ENCODE peak calls at places on chromosomes 12 and 14, in eight cellular contexts. One of them, this sample, is unnamed.

GRCh38 chr12:86931714-86932113 is 675.5 kb upstream of the MGAT4C start:
- DNase-seq in left ventricle myocardium inferior: no peak
- DNase-seq in Karpas-422: no peak
- DNase-seq in heart left ventricle: no peak
- DNase-seq in neural progenitor cell: no peak
- DNase-seq in GM12878: no peak
- DNase-seq in HCT116: no peak
- DNase-seq in aorta: no peak
- DNase-seq in this sample: no peak

GRCh38 chr12:51519755-51520154 is 71.3 kb upstream of the SCN8A start:
- DNase-seq in heart left ventricle: no peak
- DNase-seq in left ventricle myocardium inferior: no peak
- DNase-seq in HCT116: no peak
- DNase-seq in aorta: no peak
- DNase-seq in Karpas-422: no peak
- DNase-seq in neural progenitor cell: no peak
- DNase-seq in GM12878: no peak
- DNase-seq in this sample: no peak

GRCh38 chr12:76450690-76451089 is 102.5 kb upstream of the BBS10 start:
- DNase-seq in neural progenitor cell: no peak
- DNase-seq in aorta: no peak
- DNase-seq in Karpas-422: no peak
- DNase-seq in GM12878: no peak
- DNase-seq in HCT116: peak; percentile 74
- DNase-seq in heart left ventricle: no peak
- DNase-seq in left ventricle myocardium inferior: no peak
- DNase-seq in this sample: no peak

GRCh38 chr14:102479777-102480176 is 29.8 kb downstream of the ANKRD9 start:
- DNase-seq in neural progenitor cell: no peak
- DNase-seq in aorta: peak; percentile 53
- DNase-seq in GM12878: no peak
- DNase-seq in heart left ventricle: peak; percentile 83
- DNase-seq in left ventricle myocardium inferior: peak; percentile 58
- DNase-seq in HCT116: no peak
- DNase-seq in Karpas-422: no peak
- DNase-seq in this sample: peak; percentile 65

GRCh38 chr12:95884998-95885397 is 26.2 kb downstream of the SNRPF start:
- DNase-seq in heart left ventricle: no peak
- DNase-seq in aorta: no peak
- DNase-seq in HCT116: no peak
- DNase-seq in GM12878: no peak
- DNase-seq in neural progenitor cell: no peak
- DNase-seq in left ventricle myocardium inferior: no peak
- DNase-seq in Karpas-422: no peak
- DNase-seq in this sample: no peak

GRCh38 chr14:101774814-101775213 is 13.3 kb downstream of the PPP2R5C start:
- DNase-seq in aorta: no peak
- DNase-seq in Karpas-422: peak; percentile 63
- DNase-seq in left ventricle myocardium inferior: no peak
- DNase-seq in GM12878: no peak
- DNase-seq in heart left ventricle: no peak
- DNase-seq in HCT116: no peak
- DNase-seq in neural progenitor cell: no peak
- DNase-seq in this sample: no peak

GRCh38 chr12:74770552-74770951 is 232.9 kb downstream of the ATXN7L3B start:
- DNase-seq in left ventricle myocardium inferior: no peak
- DNase-seq in GM12878: no peak
- DNase-seq in neural progenitor cell: no peak
- DNase-seq in heart left ventricle: no peak
- DNase-seq in HCT116: no peak
- DNase-seq in aorta: no peak
- DNase-seq in Karpas-422: no peak
- DNase-seq in this sample: no peak

GRCh38 chr12:90974286-90974685 is 19.3 kb upstream of the CCER1 start:
- DNase-seq in Karpas-422: no peak
- DNase-seq in left ventricle myocardium inferior: no peak
- DNase-seq in neural progenitor cell: no peak
- DNase-seq in aorta: no peak
- DNase-seq in HCT116: no peak
- DNase-seq in GM12878: no peak
- DNase-seq in heart left ventricle: no peak
- DNase-seq in this sample: no peak

GRCh38 chr12:108638141-108638823 is 4.6 kb upstream of the SELPLG start:
- DNase-seq in GM12878: no peak
- DNase-seq in left ventricle myocardium inferior: no peak
- DNase-seq in HCT116: no peak
- DNase-seq in aorta: peak; percentile 82
- DNase-seq in Karpas-422: no peak
- DNase-seq in heart left ventricle: no peak
- DNase-seq in neural progenitor cell: peak; percentile 91
- DNase-seq in this sample: peak; percentile 51

GRCh38 chr12:92537235-92537960 is 165.4 kb upstream of the PLEKHG7 start:
- DNase-seq in neural progenitor cell: no peak
- DNase-seq in HCT116: no peak
- DNase-seq in GM12878: no peak
- DNase-seq in left ventricle myocardium inferior: no peak
- DNase-seq in heart left ventricle: no peak
- DNase-seq in aorta: no peak
- DNase-seq in Karpas-422: no peak
- DNase-seq in this sample: no peak
- H3K27ac ChIP-seq in neural progenitor cell: no peak overlapping the region
- H3K27ac ChIP-seq in HCT116: no peak overlapping the region
- H3K27ac ChIP-seq in GM12878: peak overlapping the region; percentile 99
- H3K27ac ChIP-seq in left ventricle myocardium inferior: no peak overlapping the region
- H3K27ac ChIP-seq in heart left ventricle: no peak overlapping the region
- H3K27ac ChIP-seq in aorta: no peak overlapping the region
- H3K27ac ChIP-seq in Karpas-422: no peak overlapping the region
- H3K27ac ChIP-seq in this sample: no peak overlapping the region

GRCh38 chr12:6500466-6500865 is 6.6 kb downstream of the NCAPD2 start:
- DNase-seq in left ventricle myocardium inferior: no peak
- DNase-seq in neural progenitor cell: no peak
- DNase-seq in aorta: no peak
- DNase-seq in GM12878: no peak
- DNase-seq in Karpas-422: no peak
- DNase-seq in heart left ventricle: no peak
- DNase-seq in HCT116: no peak
- DNase-seq in this sample: no peak
- H3K4me3 ChIP-seq in left ventricle myocardium inferior: no peak overlapping the region
- H3K4me3 ChIP-seq in neural progenitor cell: no peak overlapping the region
- H3K4me3 ChIP-seq in aorta: no peak overlapping the region
- H3K4me3 ChIP-seq in GM12878: no peak overlapping the region
- H3K4me3 ChIP-seq in Karpas-422: no peak overlapping the region
- H3K4me3 ChIP-seq in heart left ventricle: no peak overlapping the region
- H3K4me3 ChIP-seq in HCT116: no peak overlapping the region
- H3K4me3 ChIP-seq in this sample: no peak overlapping the region

GRCh38 chr14:96077983-96078686 is 39.0 kb downstream of the C14orf132 start:
- DNase-seq in GM12878: peak; percentile 31
- DNase-seq in HCT116: no peak
- DNase-seq in Karpas-422: peak; percentile 99
- DNase-seq in left ventricle myocardium inferior: no peak
- DNase-seq in aorta: no peak
- DNase-seq in neural progenitor cell: no peak
- DNase-seq in heart left ventricle: no peak
- DNase-seq in this sample: no peak
- H3K27ac ChIP-seq in GM12878: peak overlapping the region; percentile 44
- H3K27ac ChIP-seq in HCT116: no peak overlapping the region
- H3K27ac ChIP-seq in Karpas-422: peak overlapping the region; percentile 95
- H3K27ac ChIP-seq in left ventricle myocardium inferior: no peak overlapping the region
- H3K27ac ChIP-seq in aorta: no peak overlapping the region
- H3K27ac ChIP-seq in neural progenitor cell: no peak overlapping the region
- H3K27ac ChIP-seq in heart left ventricle: no peak overlapping the region
- H3K27ac ChIP-seq in this sample: peak overlapping the region; percentile 21

GRCh38 chr12:66665416-66665815 is 13.5 kb downstream of the GRIP1 start:
- DNase-seq in heart left ventricle: no peak
- DNase-seq in left ventricle myocardium inferior: no peak
- DNase-seq in HCT116: no peak
- DNase-seq in GM12878: no peak
- DNase-seq in aorta: no peak
- DNase-seq in neural progenitor cell: no peak
- DNase-seq in Karpas-422: no peak
- DNase-seq in this sample: no peak

GRCh38 chr12:66664076-66664475 is 14.8 kb downstream of the GRIP1 start:
- DNase-seq in Karpas-422: no peak
- DNase-seq in GM12878: no peak
- DNase-seq in neural progenitor cell: no peak
- DNase-seq in aorta: no peak
- DNase-seq in HCT116: no peak
- DNase-seq in heart left ventricle: no peak
- DNase-seq in left ventricle myocardium inferior: no peak
- DNase-seq in this sample: no peak

GRCh38 chr12:66663605-66664004 is 15.3 kb downstream of the GRIP1 start:
- DNase-seq in GM12878: no peak
- DNase-seq in aorta: no peak
- DNase-seq in heart left ventricle: no peak
- DNase-seq in HCT116: no peak
- DNase-seq in neural progenitor cell: no peak
- DNase-seq in left ventricle myocardium inferior: no peak
- DNase-seq in Karpas-422: no peak
- DNase-seq in this sample: no peak

GRCh38 chr12:66662729-66663128 is 16.1 kb downstream of the GRIP1 start:
- DNase-seq in neural progenitor cell: no peak
- DNase-seq in heart left ventricle: no peak
- DNase-seq in left ventricle myocardium inferior: no peak
- DNase-seq in aorta: no peak
- DNase-seq in GM12878: no peak
- DNase-seq in Karpas-422: no peak
- DNase-seq in HCT116: no peak
- DNase-seq in this sample: no peak

GRCh38 chr12:66668311-66668710 is 10.6 kb downstream of the GRIP1 start:
- DNase-seq in left ventricle myocardium inferior: no peak
- DNase-seq in HCT116: no peak
- DNase-seq in Karpas-422: no peak
- DNase-seq in neural progenitor cell: no peak
- DNase-seq in aorta: no peak
- DNase-seq in heart left ventricle: no peak
- DNase-seq in GM12878: no peak
- DNase-seq in this sample: no peak
- H3K4me3 ChIP-seq in left ventricle myocardium inferior: no peak overlapping the region
- H3K4me3 ChIP-seq in HCT116: no peak overlapping the region
- H3K4me3 ChIP-seq in Karpas-422: no peak overlapping the region
- H3K4me3 ChIP-seq in neural progenitor cell: no peak overlapping the region
- H3K4me3 ChIP-seq in aorta: no peak overlapping the region
- H3K4me3 ChIP-seq in heart left ventricle: no peak overlapping the region
- H3K4me3 ChIP-seq in GM12878: no peak overlapping the region
- H3K4me3 ChIP-seq in this sample: no peak overlapping the region

GRCh38 chr14:51545396-51545795 is 106.3 kb upstream of the FRMD6 start:
- DNase-seq in left ventricle myocardium inferior: no peak
- DNase-seq in aorta: no peak
- DNase-seq in Karpas-422: no peak
- DNase-seq in heart left ventricle: no peak
- DNase-seq in GM12878: no peak
- DNase-seq in HCT116: no peak
- DNase-seq in neural progenitor cell: no peak
- DNase-seq in this sample: no peak
- H3K27ac ChIP-seq in left ventricle myocardium inferior: no peak overlapping the region
- H3K27ac ChIP-seq in aorta: no peak overlapping the region
- H3K27ac ChIP-seq in Karpas-422: no peak overlapping the region
- H3K27ac ChIP-seq in heart left ventricle: no peak overlapping the region
- H3K27ac ChIP-seq in GM12878: no peak overlapping the region
- H3K27ac ChIP-seq in HCT116: no peak overlapping the region
- H3K27ac ChIP-seq in neural progenitor cell: no peak overlapping the region
- H3K27ac ChIP-seq in this sample: no peak overlapping the region

DNA sequence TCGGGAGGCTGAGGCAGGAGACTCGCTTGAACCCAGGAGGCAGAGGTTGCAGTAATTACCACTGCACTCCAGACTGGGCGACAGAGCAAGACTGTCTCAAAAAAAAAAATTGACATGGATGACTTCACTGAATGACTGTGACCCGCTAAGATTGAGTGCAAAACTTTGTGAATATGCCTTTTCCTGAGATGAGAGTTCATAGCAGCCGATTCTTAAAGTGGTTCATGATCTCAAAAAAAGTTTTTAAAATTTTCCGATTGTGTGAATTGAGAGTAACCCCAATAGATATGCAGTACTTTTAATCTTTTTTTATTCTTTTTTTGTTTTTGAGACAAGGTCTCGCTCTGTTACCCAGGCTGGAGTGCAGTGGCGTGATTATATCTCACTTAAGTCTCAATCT is 1.2 kb downstream of the TCTN1 start:
- DNase-seq in HCT116: no peak
- DNase-seq in Karpas-422: peak; percentile 49
- DNase-seq in aorta: no peak
- DNase-seq in left ventricle myocardium inferior: no peak
- DNase-seq in heart left ventricle: no peak
- DNase-seq in neural progenitor cell: no peak
- DNase-seq in GM12878: no peak
- DNase-seq in this sample: no peak
- H3K4me3 ChIP-seq in HCT116: peak overlapping the region; percentile 95
- H3K4me3 ChIP-seq in Karpas-422: peak overlapping the region; percentile 84
- H3K4me3 ChIP-seq in aorta: no peak overlapping the region
- H3K4me3 ChIP-seq in left ventricle myocardium inferior: no peak overlapping the region
- H3K4me3 ChIP-seq in heart left ventricle: no peak overlapping the region
- H3K4me3 ChIP-seq in neural progenitor cell: peak overlapping the region; percentile 60
- H3K4me3 ChIP-seq in GM12878: peak overlapping the region; percentile 58
- H3K4me3 ChIP-seq in this sample: no peak overlapping the region

GRCh38 chr12:124678421-124678893 is 111.0 kb upstream of the NCOR2 start:
- DNase-seq in neural progenitor cell: no peak
- DNase-seq in GM12878: no peak
- DNase-seq in Karpas-422: no peak
- DNase-seq in aorta: no peak
- DNase-seq in heart left ventricle: no peak
- DNase-seq in HCT116: no peak
- DNase-seq in left ventricle myocardium inferior: no peak
- DNase-seq in this sample: no peak

GRCh38 chr12:124677552-124678356 is 110.3 kb upstream of the NCOR2 start:
- DNase-seq in HCT116: no peak
- DNase-seq in Karpas-422: no peak
- DNase-seq in left ventricle myocardium inferior: no peak
- DNase-seq in GM12878: no peak
- DNase-seq in neural progenitor cell: no peak
- DNase-seq in aorta: no peak
- DNase-seq in heart left ventricle: no peak
- DNase-seq in this sample: no peak

GRCh38 chr12:124679047-124679446 is 111.6 kb upstream of the NCOR2 start:
- DNase-seq in GM12878: no peak
- DNase-seq in aorta: no peak
- DNase-seq in left ventricle myocardium inferior: no peak
- DNase-seq in HCT116: no peak
- DNase-seq in heart left ventricle: no peak
- DNase-seq in neural progenitor cell: no peak
- DNase-seq in Karpas-422: no peak
- DNase-seq in this sample: no peak

GRCh38 chr12:124680863-124681778 is 113.7 kb upstream of the NCOR2 start:
- DNase-seq in GM12878: peak; percentile 71
- DNase-seq in neural progenitor cell: peak; percentile 63
- DNase-seq in heart left ventricle: no peak
- DNase-seq in aorta: peak; percentile 89
- DNase-seq in HCT116: peak; percentile 79
- DNase-seq in Karpas-422: peak; percentile 72
- DNase-seq in left ventricle myocardium inferior: peak; percentile 67
- DNase-seq in this sample: no peak

GRCh38 chr12:124679533-124680371 is 112.3 kb upstream of the NCOR2 start:
- DNase-seq in GM12878: no peak
- DNase-seq in HCT116: no peak
- DNase-seq in left ventricle myocardium inferior: peak; percentile 67
- DNase-seq in aorta: peak; percentile 77
- DNase-seq in Karpas-422: no peak
- DNase-seq in heart left ventricle: no peak
- DNase-seq in neural progenitor cell: no peak
- DNase-seq in this sample: no peak
- H3K27ac ChIP-seq in GM12878: no peak overlapping the region
- H3K27ac ChIP-seq in HCT116: no peak overlapping the region
- H3K27ac ChIP-seq in left ventricle myocardium inferior: peak overlapping the region; percentile 81
- H3K27ac ChIP-seq in aorta: peak overlapping the region; percentile 30
- H3K27ac ChIP-seq in Karpas-422: no peak overlapping the region
- H3K27ac ChIP-seq in heart left ventricle: peak overlapping the region; percentile 46
- H3K27ac ChIP-seq in neural progenitor cell: no peak overlapping the region
- H3K27ac ChIP-seq in this sample: peak overlapping the region; percentile 64